ENCODE peak calls at places on chromosome 20, in eight cellular contexts. B is endothelial cell, D is ascending aorta, G is omental fat pad, E is NB4, F is lower leg skin, O is OCI-LY7, V is heart right ventricle. Z is an unnamed sample.

GRCh38 chr20:38665886-38666285 is 58.4 kb upstream of the SLC32A1 start:
- DNase-seq in B (no peak), D (no peak), G (no peak), E (no peak), F (no peak), O (no peak), V (no peak), Z (no peak)

GRCh38 chr20:9409352-9409751 is 105.0 kb upstream of the LAMP5 start:
- DNase-seq in B (no peak), D (no peak), G (no peak), E (no peak), F (no peak), O (no peak), V (no peak), Z (no peak)

GRCh38 chr20:23155141-23155590 is 69.0 kb upstream of the CD93 start:
- DNase-seq in B (no peak), D (no peak), G (no peak), E (peak; percentile 81), F (no peak), O (no peak), V (no peak), Z (no peak)

GRCh38 chr20:48002517-48002970 is 217.3 kb upstream of the SULF2 start:
- DNase-seq in B (no peak), D (no peak), G (no peak), E (peak; percentile 93), F (no peak), O (peak; percentile 93), V (no peak), Z (peak; percentile 73)

GRCh38 chr20:63216849-63217471 is 1.0 kb upstream of the YTHDF1 start:
- DNase-seq in B (no peak), D (no peak), G (no peak), E (no peak), F (no peak), O (no peak), V (no peak), Z (no peak)

GRCh38 chr20:17710379-17711305 is 10.9 kb downstream of the BANF2 start:
- DNase-seq in B (no peak), D (no peak), G (no peak), E (peak; percentile 49), F (no peak), O (no peak), V (peak; percentile 6), Z (no peak)

GRCh38 chr20:6157345-6157744 is 34.5 kb upstream of the FERMT1 start:
- DNase-seq in B (no peak), D (no peak), G (no peak), E (peak; percentile 43), F (no peak), O (peak; percentile 11), V (no peak), Z (no peak)

GRCh38 chr20:59706106-59706693 is 101.9 kb downstream of the PHACTR3 start:
- DNase-seq in B (no peak), D (no peak), G (no peak), E (no peak), F (no peak), O (no peak), V (no peak), Z (no peak)

GRCh38 chr20:8764289-8764962 is 304.5 kb upstream of the PLCB4 start:
- DNase-seq in B (no peak), D (no peak), G (no peak), E (no peak), F (no peak), O (no peak), V (no peak), Z (no peak)

GRCh38 chr20:46188866-46189265 is 70.8 kb downstream of the CD40 start:
- DNase-seq in B (no peak), D (no peak), G (no peak), E (no peak), F (no peak), O (no peak), V (no peak), Z (no peak)

GRCh38 chr20:59790388-59790787 is 143.0 kb downstream of the SYCP2 start:
- DNase-seq in B (no peak), D (no peak), G (no peak), E (no peak), F (no peak), O (no peak), V (no peak), Z (no peak)

GRCh38 chr20:57680934-57681914 is 28.6 kb downstream of the PMEPA1 start:
- DNase-seq in B (no peak), D (no peak), G (no peak), E (no peak), F (no peak), O (peak; percentile 77), V (no peak), Z (no peak)

GRCh38 chr20:19433371-19434316 is 221.2 kb downstream of the SLC24A3 start:
- DNase-seq in B (no peak), D (no peak), G (no peak), E (no peak), F (no peak), O (no peak), V (no peak), Z (peak; percentile 17)

GRCh38 chr20:49685809-49686208 is 27.9 kb downstream of the B4GALT5 start:
- DNase-seq in B (no peak), D (no peak), G (no peak), E (peak; percentile 58), F (no peak), O (no peak), V (no peak), Z (no peak)

GRCh38 chr20:59148713-59149493 is 14.7 kb upstream of the ZNF831 start:
- DNase-seq in B (no peak), D (no peak), G (no peak), E (no peak), F (no peak), O (no peak), V (no peak), Z (no peak)

GRCh38 chr20:16758459-16759160 is 10.5 kb downstream of the OTOR start:
- DNase-seq in B (no peak), D (no peak), G (no peak), E (no peak), F (no peak), O (no peak), V (no peak), Z (no peak)

GRCh38 chr20:57948177-57948955 is 238.6 kb upstream of the PMEPA1 start:
- DNase-seq in B (no peak), D (no peak), G (no peak), E (no peak), F (no peak), O (no peak), V (no peak), Z (no peak)

GRCh38 chr20:53122853-53123252 is 150.7 kb downstream of the TSHZ2 start:
- DNase-seq in B (no peak), D (no peak), G (no peak), E (no peak), F (no peak), O (no peak), V (no peak), Z (no peak)

GRCh38 chr20:53126185-53126584 is 154.0 kb downstream of the TSHZ2 start:
- DNase-seq in B (no peak), D (no peak), G (no peak), E (no peak), F (no peak), O (no peak), V (no peak), Z (no peak)

GRCh38 chr20:53124803-53125202 is 152.6 kb downstream of the TSHZ2 start:
- DNase-seq in B (no peak), D (no peak), G (no peak), E (no peak), F (no peak), O (no peak), V (no peak), Z (no peak)

GRCh38 chr20:53127027-53127426 is 154.9 kb downstream of the TSHZ2 start:
- DNase-seq in B (no peak), D (no peak), G (no peak), E (no peak), F (no peak), O (no peak), V (no peak), Z (no peak)

DNA sequence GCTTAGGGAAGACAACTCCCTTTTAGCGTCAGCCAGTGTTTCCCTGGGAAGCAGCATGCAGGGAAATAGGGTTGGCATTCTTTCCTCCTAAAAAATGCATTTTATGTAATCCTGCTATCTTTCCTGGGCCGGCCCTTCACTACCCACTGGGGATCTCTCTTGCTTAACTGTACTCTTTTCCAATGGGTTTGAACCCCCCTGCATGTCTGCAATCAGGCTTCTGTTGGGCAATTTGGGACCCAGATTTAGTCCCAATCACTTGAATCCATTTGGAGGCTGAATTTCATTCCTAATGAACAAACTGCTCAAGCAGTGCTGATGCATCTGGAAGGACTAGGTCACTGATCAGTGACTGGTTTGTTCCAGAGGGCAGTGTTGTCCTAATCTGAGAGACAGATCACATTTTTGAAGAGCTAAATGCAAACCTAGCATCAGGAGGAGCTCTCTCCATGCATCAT is 151.9 kb downstream of the TSHZ2 start:
- DNase-seq in B (no peak), D (peak; percentile 66), G (no peak), E (no peak), F (peak; percentile 56), O (no peak), V (peak; percentile 7), Z (no peak)
- TF ChIP-seq CTCF in B (no peak), D (no peak), G (no peak), E (no peak), F (no peak), O (no peak), V (no peak), Z (no peak)

GRCh38 chr20:54452277-54452676 is 23.1 kb upstream of the DOK5 start:
- DNase-seq in B (no peak), D (no peak), G (no peak), E (no peak), F (no peak), O (no peak), V (no peak), Z (no peak)
- TF ChIP-seq CTCF in B (no peak), D (no peak), G (no peak), E (no peak), F (no peak), O (no peak), V (no peak), Z (no peak)

DNA sequence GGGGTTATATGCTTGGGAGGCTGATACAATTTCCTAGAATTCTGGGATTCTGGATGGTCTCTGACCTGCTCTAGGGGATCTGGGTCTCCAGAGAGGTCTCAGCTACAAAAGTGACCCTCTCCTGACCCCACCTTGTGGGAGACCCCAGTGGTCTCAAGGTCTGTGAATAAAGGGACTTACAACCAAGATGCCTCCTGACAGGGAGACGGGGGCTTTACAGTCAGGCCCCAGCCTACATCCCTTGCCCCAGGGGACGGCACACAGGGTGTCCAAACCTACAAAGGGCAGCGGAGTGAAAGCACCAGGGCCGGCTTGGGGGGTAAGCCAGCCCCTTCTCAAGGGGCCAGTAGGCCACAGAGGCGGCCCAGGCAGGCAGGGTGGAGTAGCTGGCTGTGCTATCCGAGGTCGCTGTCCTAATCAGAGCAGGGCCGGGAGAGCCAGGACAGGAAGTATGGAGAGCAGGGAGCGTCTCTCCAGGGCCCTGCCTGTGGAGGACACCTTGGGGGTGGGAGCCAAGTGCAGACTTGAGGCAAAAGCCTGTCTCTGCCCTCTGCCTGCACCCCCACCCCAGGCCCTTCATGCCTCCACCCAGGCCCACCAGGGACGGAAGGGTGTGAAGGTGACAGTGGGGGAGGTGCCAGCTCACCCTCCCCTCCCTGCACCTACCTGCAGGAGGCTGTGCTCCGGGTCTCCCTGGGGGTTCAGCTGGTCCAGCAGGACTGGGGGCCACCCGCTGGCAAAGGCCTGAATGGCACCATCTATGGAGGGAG is 3.5 kb downstream of the GFRA4 start:
- DNase-seq in B (no peak), D (peak; percentile 48), G (peak; percentile 11), E (no peak), F (no peak), O (no peak), V (no peak), Z (no peak)
- TF ChIP-seq CTCF in B (no peak), D (no peak), G (no peak), E (no peak), F (no peak), O (no peak), V (no peak), Z (no peak)

GRCh38 chr20:34302312-34302722 is 838 bp downstream of the AHCY start:
- DNase-seq in B (no peak), D (no peak), G (no peak), E (no peak), F (no peak), O (no peak), V (no peak), Z (no peak)
- TF ChIP-seq CTCF in B (peak; percentile 51), D (no peak), G (no peak), E (no peak), F (no peak), O (peak; percentile 46), V (no peak), Z (no peak)

Z was measured in GM13976.